ENCODE peak calls at places on chromosomes 13 and 19, in five cellular contexts. Y, W, C, R and F are unnamed samples.

GRCh38 chr19:14554382-14554812 is 17.5 kb downstream of the NDUFB7 start:
- DNase-seq in Y (no peak), W (peak; percentile 20), C (no peak), R (no peak), F (no peak)

GRCh38 chr19:16002985-16003384 is 54.2 kb downstream of the OR10H4 start:
- DNase-seq in Y (no peak), W (no peak), C (no peak), R (no peak), F (no peak)

GRCh38 chr19:41530761-41531301 is 45.1 kb upstream of the CEACAM21 start:
- DNase-seq in Y (no peak), W (no peak), C (no peak), R (no peak), F (no peak)

GRCh38 chr13:95485518-95486144 is 66.9 kb upstream of the CLDN10 start:
- DNase-seq in Y (no peak), W (no peak), C (no peak), R (no peak), F (no peak)

GRCh38 chr19:52535831-52536800 is 8.6 kb downstream of the ZNF808 start:
- DNase-seq in Y (no peak), W (peak; percentile 66), C (peak; percentile 76), R (peak; percentile 54), F (no peak)

GRCh38 chr19:15184776-15185175 is 16.0 kb downstream of the NOTCH3 start:
- DNase-seq in Y (no peak), W (no peak), C (no peak), R (no peak), F (no peak)

GRCh38 chr19:27392027-27392632 is 1820.8 kb downstream of the UQCRFS1 start:
- DNase-seq in Y (no peak), W (no peak), C (no peak), R (no peak), F (peak; percentile 14)

GRCh38 chr13:44311011-44311481 is 62.6 kb upstream of the SERP2 start:
- DNase-seq in Y (peak; percentile 68), W (no peak), C (no peak), R (no peak), F (no peak)

GRCh38 chr13:66077286-66077685 is 1152.8 kb downstream of the PCDH9 start:
- DNase-seq in Y (no peak), W (no peak), C (no peak), R (no peak), F (no peak)

GRCh38 chr13:29707876-29708543 is 112.5 kb upstream of the SLC7A1 start:
- DNase-seq in Y (peak; percentile 32), W (peak; percentile 69), C (peak; percentile 17), R (no peak), F (peak; percentile 69)
- TF ChIP-seq CTCF in Y (peak; percentile 36), W (peak; percentile 49), C (peak; percentile 12), R (peak; percentile 27), F (peak; percentile 74)

DNA sequence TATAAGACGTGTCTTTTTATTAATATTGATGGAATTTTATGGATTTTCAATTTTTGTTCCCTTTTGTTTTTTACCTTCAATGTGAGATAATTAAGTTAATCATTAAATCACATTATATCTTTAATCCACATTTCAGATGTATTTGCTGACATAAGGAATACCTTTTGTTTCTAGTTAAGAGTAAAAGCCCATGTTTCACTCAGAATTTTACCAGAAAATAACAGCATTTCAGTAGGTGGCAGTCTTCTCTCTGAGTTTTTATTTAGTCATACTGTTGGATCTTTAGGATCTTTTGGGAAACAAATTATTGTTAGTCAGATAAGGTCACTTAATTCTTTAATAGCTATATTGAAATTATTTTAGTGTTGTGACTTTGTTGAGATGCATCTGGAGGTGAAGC is 67.9 kb downstream of the NDFIP2 start:
- DNase-seq in Y (peak; percentile 7), W (no peak), C (no peak), R (no peak), F (no peak)
- TF ChIP-seq CTCF in Y (peak; percentile 38), W (peak; percentile 0), C (no peak), R (no peak), F (peak; percentile 16)

DNA sequence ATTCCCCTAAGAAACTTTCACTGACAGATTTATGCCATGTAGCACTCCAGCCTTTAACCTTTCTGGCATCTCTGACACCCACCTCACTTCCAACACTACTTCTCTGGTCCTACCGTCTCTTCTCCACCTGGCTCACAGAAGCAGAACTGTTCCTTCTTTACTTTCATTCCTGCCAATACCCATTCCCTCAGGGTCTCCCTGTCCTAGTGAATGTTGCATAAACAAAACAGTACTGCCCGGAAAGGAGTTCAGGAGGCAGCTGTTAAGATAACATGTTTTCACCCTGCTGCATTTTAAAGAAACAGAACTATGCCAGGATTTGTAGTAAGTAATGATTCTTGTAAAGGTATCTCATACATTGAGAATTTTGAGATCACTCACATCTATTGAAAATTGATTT is 135.9 kb upstream of the MIR17HG start:
- DNase-seq in Y (no peak), W (no peak), C (no peak), R (no peak), F (no peak)
- TF ChIP-seq CTCF in Y (no peak), W (no peak), C (no peak), R (no peak), F (no peak)

GRCh38 chr19:3027981-3028304 is 1.1 kb downstream of the TLE2 start:
- DNase-seq in Y (no peak), W (no peak), C (no peak), R (no peak), F (no peak)

GRCh38 chr19:3028305-3029069 is 593 bp downstream of the TLE2 start:
- DNase-seq in Y (no peak), W (peak; percentile 52), C (no peak), R (no peak), F (peak; percentile 57)

GRCh38 chr19:3031607-3031867 is 2.5 kb upstream of the TLE2 start:
- DNase-seq in Y (no peak), W (no peak), C (no peak), R (no peak), F (no peak)

GRCh38 chr19:3027292-3027691 is 1.8 kb downstream of the TLE2 start:
- DNase-seq in Y (no peak), W (no peak), C (no peak), R (no peak), F (no peak)

DNA sequence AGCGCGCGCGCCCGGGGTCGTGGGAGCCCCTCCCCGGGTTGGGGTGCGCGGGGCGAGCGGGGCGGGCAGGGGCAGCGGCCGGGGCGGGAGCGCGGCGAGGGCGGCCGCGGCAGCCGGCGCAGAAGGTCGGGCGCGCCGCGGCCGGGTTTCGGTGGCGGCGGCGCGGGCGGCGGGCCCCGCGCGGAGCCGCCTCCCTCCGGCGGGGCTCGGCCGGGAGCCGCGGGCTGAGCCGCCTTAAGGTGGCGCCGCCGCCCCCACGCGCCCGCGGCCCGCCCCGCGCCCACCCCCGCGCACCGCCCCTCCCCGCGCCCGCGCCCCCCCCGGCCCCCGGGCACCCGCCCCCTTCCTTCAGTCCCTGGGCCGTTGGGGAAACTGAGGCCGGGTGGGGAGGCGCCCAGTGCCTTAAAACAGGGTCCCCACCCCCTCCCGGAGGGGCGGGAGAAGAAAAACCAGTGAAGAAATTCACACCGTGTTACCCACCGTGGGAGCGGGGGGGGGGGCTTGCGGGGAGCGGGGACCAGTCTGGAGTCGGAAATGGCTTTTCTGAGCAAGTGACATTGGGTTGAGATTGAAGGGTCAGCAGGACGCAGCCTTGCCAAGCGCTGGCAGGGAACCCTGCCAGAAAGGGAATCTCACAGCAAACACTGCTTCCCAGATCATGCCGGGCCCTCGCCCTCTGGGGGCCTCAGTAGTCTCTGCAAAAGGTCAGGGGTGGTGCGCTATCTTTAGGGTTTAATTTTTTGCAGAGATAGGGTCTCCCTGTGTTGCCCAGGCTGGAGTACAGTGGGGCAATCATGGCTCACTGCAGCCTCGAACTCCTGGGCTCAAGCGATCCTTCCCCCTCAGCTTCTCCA is at the start of gene TLE2:
- DNase-seq in Y (no peak), W (peak; percentile 57), C (no peak), R (no peak), F (no peak)
- TF ChIP-seq CTCF in Y (no peak), W (no peak), C (no peak), R (no peak), F (no peak)

DNA sequence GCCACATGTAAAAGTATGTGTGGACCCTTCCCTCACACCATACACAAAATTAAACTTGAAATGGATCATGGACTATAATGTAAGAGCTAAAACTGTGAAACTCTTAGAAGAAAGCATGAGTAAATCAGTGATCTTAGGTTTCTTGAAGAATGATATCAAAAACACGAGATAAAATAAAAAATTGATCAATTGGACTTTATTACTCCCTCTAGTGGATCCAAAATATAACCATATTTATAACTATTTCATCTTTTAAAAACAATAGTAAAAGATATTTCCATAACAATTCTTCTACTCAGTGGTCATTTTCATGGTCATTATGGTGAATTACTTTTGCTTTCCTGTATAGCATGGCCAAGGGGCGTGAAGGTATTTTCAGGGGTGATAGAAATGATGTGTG is 174.6 kb upstream of the LSM14A start:
- DNase-seq in Y (no peak), W (no peak), C (no peak), R (no peak), F (no peak)
- TF ChIP-seq CTCF in Y (peak; percentile 63), W (no peak), C (no peak), R (no peak), F (peak; percentile 39)